ENCODE peak calls at places on chromosomes 6 and 20, in nine cellular contexts. C is activated CD8-positive, alpha-beta T cell treated with anti-CD3 and anti-CD28 coated beads, Interleukin-2, amount 10 ng/mL, durations not matched to agents 7 days and 5 days; M is ecto neural progenitor cell; K is stimulated activated CD4-positive, alpha-beta T cell treated with anti-CD3 and anti-CD28 coated beads, Interleukin-4, amount 100 ng/mL, for 48 hours; X is T-helper 17 cell; T is amniotic stem cell; G is right atrium auricular region; O is iPS DF 19.7; J is EH. F is an unnamed sample.

GRCh38 chr6:137309078-137309762 is 90.0 kb upstream of the IFNGR1 start:
- DNase-seq in C (no peak), M (no peak), K (no peak), X (no peak), T (peak), G (peak), O (no peak), J (peak), F (no peak)

GRCh38 chr6:97049254-97050004 is 124.9 kb downstream of the KLHL32 start:
- DNase-seq in C (no peak), M (no peak), K (no peak), X (no peak), T (no peak), G (no peak), O (no peak), J (no peak), F (no peak)

GRCh38 chr20:62860391-62860923 is 1.2 kb downstream of the TCFL5 start:
- DNase-seq in C (no peak), M (peak), K (no peak), X (no peak), T (peak), G (no peak), O (no peak), J (peak), F (no peak)

GRCh38 chr6:132131777-132132176 is 180.6 kb upstream of the CCN2 start:
- DNase-seq in C (no peak), M (no peak), K (no peak), X (no peak), T (peak), G (peak), O (no peak), J (peak), F (peak)

GRCh38 chr20:16537918-16538317 is 35.3 kb downstream of the KIF16B start:
- DNase-seq in C (no peak), M (no peak), K (no peak), X (no peak), T (no peak), G (no peak), O (no peak), J (no peak), F (no peak)

GRCh38 chr6:53928641-53929339 is 134.0 kb downstream of the LRRC1 start:
- DNase-seq in C (no peak), M (no peak), K (no peak), X (no peak), T (no peak), G (no peak), O (no peak), J (peak), F (no peak)

GRCh38 chr6:17635568-17635967 is 35.5 kb downstream of the FAM8A1 start:
- DNase-seq in C (no peak), M (no peak), K (no peak), X (no peak), T (no peak), G (no peak), O (no peak), J (no peak), F (no peak)

GRCh38 chr6:91464201-91464600 is 877.3 kb upstream of the MAP3K7 start:
- DNase-seq in C (no peak), M (no peak), K (no peak), X (no peak), T (no peak), G (no peak), O (no peak), J (no peak), F (no peak)

GRCh38 chr6:112877134-112878100 is 530.3 kb downstream of the RFPL4B start:
- DNase-seq in C (no peak), M (no peak), K (no peak), X (no peak), T (peak), G (no peak), O (no peak), J (peak), F (peak)

GRCh38 chr20:46558511-46558959 is 8.1 kb upstream of the OCSTAMP start:
- DNase-seq in C (no peak), M (no peak), K (peak), X (no peak), T (peak), G (peak), O (no peak), J (peak), F (no peak)

GRCh38 chr20:17316316-17317038 is 89.6 kb downstream of the PCSK2 start:
- DNase-seq in C (no peak), M (no peak), K (no peak), X (no peak), T (no peak), G (no peak), O (no peak), J (no peak), F (no peak)

GRCh38 chr6:166296035-166296883 is 11.9 kb downstream of the PRR18 start:
- DNase-seq in C (no peak), M (no peak), K (no peak), X (no peak), T (no peak), G (no peak), O (no peak), J (no peak), F (no peak)

GRCh38 chr20:45470262-45470931 is 844 bp downstream of the WFDC2 start:
- DNase-seq in C (no peak), M (peak), K (no peak), X (no peak), T (no peak), G (no peak), O (no peak), J (no peak), F (no peak)

GRCh38 chr6:85961125-85961524 is 318.4 kb upstream of the SYNCRIP start:
- DNase-seq in C (no peak), M (no peak), K (no peak), X (no peak), T (no peak), G (no peak), O (no peak), J (no peak), F (no peak)

GRCh38 chr6:141726158-141726557 is 406.6 kb upstream of the GJE1 start:
- DNase-seq in C (no peak), M (peak), K (no peak), X (no peak), T (no peak), G (no peak), O (no peak), J (peak), F (no peak)

GRCh38 chr6:117440558-117441525 is 15.1 kb upstream of the ROS1 start:
- DNase-seq in C (no peak), M (no peak), K (no peak), X (no peak), T (no peak), G (no peak), O (no peak), J (peak), F (no peak)

GRCh38 chr6:71460933-71461332 is 172.3 kb downstream of the OGFRL1 start:
- DNase-seq in C (no peak), M (no peak), K (no peak), X (no peak), T (no peak), G (no peak), O (no peak), J (no peak), F (no peak)

GRCh38 chr6:167987811-167988495 is 9.5 kb upstream of the KIF25 start:
- DNase-seq in C (no peak), M (no peak), K (no peak), X (no peak), T (no peak), G (no peak), O (no peak), J (peak), F (no peak)

GRCh38 chr20:61744691-61745396 is 320.8 kb downstream of the TAF4 start:
- DNase-seq in C (no peak), M (no peak), K (no peak), X (no peak), T (no peak), G (no peak), O (no peak), J (peak), F (no peak)

GRCh38 chr6:56795852-56796532 is 153.3 kb upstream of the DST start:
- DNase-seq in C (no peak), M (no peak), K (no peak), X (no peak), T (no peak), G (no peak), O (no peak), J (peak), F (no peak)

GRCh38 chr6:35508027-35508426 is 4.7 kb downstream of the TULP1 start:
- DNase-seq in C (no peak), M (no peak), K (no peak), X (no peak), T (no peak), G (no peak), O (no peak), J (no peak), F (no peak)

GRCh38 chr6:124877468-124877867 is 84.8 kb upstream of the RNF217 start:
- DNase-seq in C (no peak), M (no peak), K (no peak), X (no peak), T (no peak), G (no peak), O (no peak), J (no peak), F (no peak)

GRCh38 chr6:136123464-136123863 is 126.6 kb downstream of the MTFR2 start:
- DNase-seq in C (no peak), M (no peak), K (no peak), X (no peak), T (no peak), G (no peak), O (no peak), J (peak), F (no peak)

GRCh38 chr20:32749914-32750637 is 6.8 kb upstream of the COMMD7 start:
- DNase-seq in C (no peak), M (no peak), K (no peak), X (no peak), T (no peak), G (no peak), O (no peak), J (peak), F (peak)

GRCh38 chr6:158543606-158544185 is 16.2 kb upstream of the TMEM181 start:
- DNase-seq in C (no peak), M (peak), K (no peak), X (no peak), T (no peak), G (no peak), O (no peak), J (peak), F (no peak)

GRCh38 chr6:20212392-20213111 is at the start of gene MBOAT1:
- DNase-seq in C (peak), M (peak), K (peak), X (peak), T (peak), G (peak), O (no peak), J (peak), F (peak)

GRCh38 chr20:58214310-58214709 is 14.1 kb downstream of the ANKRD60 start:
- DNase-seq in C (no peak), M (no peak), K (no peak), X (no peak), T (no peak), G (no peak), O (no peak), J (no peak), F (no peak)

GRCh38 chr6:36120979-36121706 is 9.2 kb upstream of the MAPK13 start:
- DNase-seq in C (peak), M (no peak), K (no peak), X (peak), T (no peak), G (peak), O (no peak), J (peak), F (no peak)

GRCh38 chr6:136051140-136051775 is 198.9 kb downstream of the MTFR2 start:
- DNase-seq in C (no peak), M (no peak), K (no peak), X (no peak), T (no peak), G (no peak), O (no peak), J (peak), F (no peak)

GRCh38 chr20:62616728-62617621 is 25.3 kb upstream of the SLCO4A1 start:
- DNase-seq in C (peak), M (peak), K (peak), X (peak), T (peak), G (no peak), O (no peak), J (peak), F (peak)

GRCh38 chr20:49323622-49324238 is 45.9 kb upstream of the ZNFX1 start:
- DNase-seq in C (peak), M (no peak), K (no peak), X (no peak), T (peak), G (no peak), O (no peak), J (peak), F (no peak)

GRCh38 chr6:39380837-39381534 is 58.5 kb upstream of the KCNK16 start:
- DNase-seq in C (no peak), M (no peak), K (no peak), X (no peak), T (no peak), G (no peak), O (no peak), J (no peak), F (no peak)

GRCh38 chr6:35050291-35050987 is 90.7 kb downstream of the TCP11 start:
- DNase-seq in C (no peak), M (no peak), K (no peak), X (no peak), T (no peak), G (no peak), O (no peak), J (no peak), F (no peak)

GRCh38 chr6:170233304-170234205 is 57.3 kb downstream of the DLL1 start:
- DNase-seq in C (no peak), M (no peak), K (no peak), X (no peak), T (no peak), G (no peak), O (no peak), J (no peak), F (no peak)

GRCh38 chr6:122033564-122034181 is 365.8 kb upstream of the HSF2 start:
- DNase-seq in C (no peak), M (no peak), K (no peak), X (no peak), T (peak), G (no peak), O (peak), J (peak), F (peak)

F was measured in NT2/D1.